ENCODE peak calls at places on chromosomes 5 and 9, in ten cellular contexts. M is fibroblast of lung, I is kidney tubule cell, E is left colon, D is mucosa of descending colon, G is aorta, V is A549, J is AG10803, F is iris pigment epithelial cell, W is hepatic stellate cell. R is an unnamed sample.
A peak's percentile ranks its signal among the peaks of the same experiment; 100 is the strongest.

GRCh38 chr5:136776022-136776927 is 410.9 kb upstream of the TRPC7 start:
- DNase-seq in I (peak; percentile 11), G (no peak), J (peak; percentile 45), V (no peak), E (no peak), M (peak; percentile 31), F (peak; percentile 4), W (no peak), D (no peak), R (no peak)

GRCh38 chr5:120252839-120253238 is 211.3 kb upstream of the PRR16 start:
- DNase-seq in J (peak; percentile 16), W (no peak), D (no peak), G (no peak), E (no peak), V (no peak), F (peak; percentile 48), I (peak; percentile 3), M (peak; percentile 69), R (peak; percentile 14)

GRCh38 chr5:134020188-134020587 is 15.4 kb upstream of the VDAC1 start:
- DNase-seq in F (no peak), V (no peak), E (peak; percentile 75), M (no peak), W (no peak), I (no peak), D (peak; percentile 68), G (peak; percentile 12), J (no peak), R (no peak)

GRCh38 chr5:119083679-119084078 is 12.8 kb downstream of the DMXL1 start:
- DNase-seq in M (no peak), F (no peak), V (no peak), W (no peak), G (no peak), E (no peak), J (no peak), D (no peak), I (no peak), R (no peak)

GRCh38 chr9:4927701-4928100 is 57.4 kb upstream of the JAK2 start:
- DNase-seq in V (no peak), E (no peak), I (no peak), D (no peak), J (peak; percentile 59), W (no peak), G (no peak), M (no peak), F (no peak), R (no peak)

GRCh38 chr9:131810351-131811170 is 70.7 kb upstream of the RAPGEF1 start:
- DNase-seq in F (no peak), E (no peak), W (no peak), V (peak; percentile 31), I (no peak), G (peak; percentile 62), M (no peak), J (no peak), D (no peak), R (no peak)

GRCh38 chr9:81213456-81213855 is 475.9 kb downstream of the TLE1 start:
- DNase-seq in W (no peak), I (no peak), D (no peak), G (no peak), V (no peak), E (no peak), J (no peak), M (no peak), F (no peak), R (no peak)

GRCh38 chr9:107620801-107621200 is 131.2 kb upstream of the KLF4 start:
- DNase-seq in D (peak; percentile 83), F (no peak), I (no peak), G (no peak), V (no peak), J (no peak), W (no peak), M (no peak), E (peak; percentile 82), R (no peak)

GRCh38 chr9:83330207-83331196 is 207.7 kb downstream of the FRMD3 start:
- DNase-seq in W (no peak), F (peak; percentile 5), J (no peak), G (no peak), V (no peak), E (no peak), I (peak; percentile 65), D (no peak), M (no peak), R (no peak)

GRCh38 chr9:12862596-12862995 is 87.8 kb downstream of the LURAP1L start:
- DNase-seq in W (no peak), E (no peak), J (peak; percentile 72), D (no peak), V (no peak), F (no peak), I (no peak), M (no peak), G (no peak), R (no peak)

GRCh38 chr9:4334439-4334838 is 34.6 kb upstream of the GLIS3 start:
- DNase-seq in F (no peak), D (peak; percentile 41), G (no peak), I (peak; percentile 97), W (no peak), V (peak; percentile 16), J (no peak), M (peak; percentile 63), E (peak; percentile 46), R (no peak)

GRCh38 chr9:90874194-90874593 is 72.6 kb downstream of the SYK start:
- DNase-seq in M (no peak), I (no peak), J (no peak), W (no peak), F (no peak), D (no peak), V (no peak), E (no peak), G (no peak), R (no peak)

GRCh38 chr5:59097116-59097515 is 514.2 kb downstream of the RAB3C start:
- DNase-seq in W (no peak), V (no peak), F (peak; percentile 96), E (no peak), I (no peak), D (no peak), M (peak; percentile 74), G (no peak), J (peak; percentile 38), R (no peak)

GRCh38 chr9:27280858-27281257 is 16.1 kb downstream of the EQTN start:
- DNase-seq in I (no peak), W (no peak), V (no peak), E (no peak), D (no peak), F (no peak), G (no peak), J (peak; percentile 9), M (no peak), R (no peak)

GRCh38 chr9:111178361-111179043 is 140.2 kb upstream of the LPAR1 start:
- DNase-seq in G (no peak), F (peak; percentile 69), I (peak; percentile 99), W (peak; percentile 16), E (no peak), M (peak; percentile 94), V (no peak), J (peak; percentile 96), D (no peak), R (no peak)

GRCh38 chr5:170681013-170681433 is 102.5 kb upstream of the GABRP start:
- DNase-seq in I (peak; percentile 42), M (peak; percentile 37), G (no peak), D (peak; percentile 27), F (peak; percentile 49), E (no peak), W (peak; percentile 17), V (peak; percentile 16), J (peak; percentile 6), R (no peak)

GRCh38 chr5:150589791-150590601 is 50.5 kb upstream of the SYNPO start:
- DNase-seq in M (no peak), D (peak; percentile 73), J (peak; percentile 61), F (peak; percentile 52), I (no peak), G (peak; percentile 87), W (peak; percentile 55), E (peak; percentile 67), V (no peak), R (no peak)

GRCh38 chr9:131436865-131437271 is 43.0 kb downstream of the PRRC2B start:
- DNase-seq in G (no peak), D (no peak), V (no peak), E (no peak), J (no peak), I (no peak), M (no peak), F (no peak), W (no peak), R (no peak)

GRCh38 chr9:126055386-126055785 is 271.2 kb upstream of the MVB12B start:
- DNase-seq in F (peak; percentile 29), D (no peak), M (peak; percentile 83), I (peak; percentile 32), E (no peak), G (peak; percentile 53), W (no peak), J (peak; percentile 57), V (no peak), R (no peak)

GRCh38 chr9:69981686-69982450 is 61.8 kb upstream of the MAMDC2 start:
- DNase-seq in I (peak; percentile 89), J (peak; percentile 57), W (peak; percentile 43), V (no peak), F (peak; percentile 72), D (no peak), G (no peak), M (peak; percentile 80), E (no peak), R (no peak)

GRCh38 chr5:16271851-16272250 is 92.3 kb upstream of the MARCHF11 start:
- DNase-seq in W (no peak), V (no peak), M (no peak), J (no peak), I (no peak), D (no peak), G (no peak), E (no peak), F (no peak), R (no peak)

GRCh38 chr5:71810456-71811181 is 91.5 kb downstream of the CARTPT start:
- DNase-seq in J (no peak), W (no peak), G (no peak), D (no peak), M (no peak), V (no peak), F (no peak), I (no peak), E (no peak), R (no peak)

GRCh38 chr5:148746826-148747535 is 79.4 kb upstream of the ADRB2 start:
- DNase-seq in V (no peak), I (peak; percentile 19), E (no peak), D (no peak), G (no peak), F (no peak), M (peak; percentile 47), W (no peak), J (peak; percentile 9), R (no peak)

GRCh38 chr5:134153657-134154056 is 23.1 kb downstream of the SKP1 start:
- DNase-seq in G (no peak), J (no peak), E (no peak), F (peak; percentile 36), D (no peak), M (peak; percentile 52), V (no peak), W (no peak), I (peak; percentile 49), R (no peak)

GRCh38 chr5:141654298-141654697 is 3.1 kb upstream of the FCHSD1 start:
- DNase-seq in J (peak; percentile 89), I (peak; percentile 93), E (no peak), D (no peak), V (no peak), F (peak; percentile 88), M (peak; percentile 90), W (peak; percentile 87), G (no peak), R (no peak)